ENCODE peak calls at places on chromosomes 3 and 15, in seven cellular contexts. G, Q, D, K, Z, S and W are unnamed samples.

GRCh38 chr3:147960791-147961190 is 551.6 kb downstream of the ZIC1 start:
- DNase-seq in G (no peak), Q (no peak), D (no peak), K (no peak), Z (no peak), S (no peak), W (no peak)

GRCh38 chr3:9012521-9012920 is 49.2 kb upstream of the RAD18 start:
- DNase-seq in G (no peak), Q (no peak), D (no peak), K (no peak), Z (no peak), S (no peak), W (no peak)

GRCh38 chr3:14016900-14017475 is 107.7 kb downstream of the CHCHD4 start:
- DNase-seq in G (no peak), Q (no peak), D (no peak), K (no peak), Z (no peak), S (peak; percentile 26), W (no peak)

GRCh38 chr3:9717563-9717962 is 13.9 kb downstream of the CPNE9 start:
- DNase-seq in G (no peak), Q (no peak), D (no peak), K (no peak), Z (no peak), S (no peak), W (no peak)

GRCh38 chr15:62128916-62129315 is 36.2 kb downstream of the C2CD4B start:
- DNase-seq in G (no peak), Q (no peak), D (no peak), K (no peak), Z (no peak), S (no peak), W (no peak)

GRCh38 chr3:140055032-140055791 is 120.2 kb downstream of the CLSTN2 start:
- DNase-seq in G (no peak), Q (no peak), D (no peak), K (no peak), Z (no peak), S (no peak), W (no peak)

GRCh38 chr3:99647081-99647480 is 8.7 kb downstream of the COL8A1 start:
- DNase-seq in G (no peak), Q (no peak), D (peak; percentile 71), K (peak; percentile 58), Z (no peak), S (no peak), W (no peak)

GRCh38 chr3:24043985-24044384 is 98.9 kb downstream of the NR1D2 start:
- DNase-seq in G (no peak), Q (no peak), D (no peak), K (no peak), Z (no peak), S (no peak), W (no peak)

GRCh38 chr15:99029358-99029871 is 21.8 kb upstream of the PGPEP1L start:
- DNase-seq in G (no peak), Q (no peak), D (no peak), K (no peak), Z (no peak), S (no peak), W (no peak)

GRCh38 chr15:89404023-89404422 is 69.4 kb upstream of the POLG start:
- DNase-seq in G (no peak), Q (no peak), D (no peak), K (no peak), Z (no peak), S (no peak), W (no peak)

GRCh38 chr15:89409184-89409992 is 74.8 kb upstream of the POLG start:
- DNase-seq in G (no peak), Q (peak; percentile 56), D (no peak), K (no peak), Z (no peak), S (no peak), W (no peak)

GRCh38 chr15:89408512-89409183 is 74.0 kb upstream of the POLG start:
- DNase-seq in G (no peak), Q (peak; percentile 27), D (peak; percentile 5), K (no peak), Z (no peak), S (no peak), W (peak; percentile 20)

GRCh38 chr15:89406218-89406716 is 71.6 kb upstream of the POLG start:
- DNase-seq in G (no peak), Q (peak; percentile 30), D (no peak), K (no peak), Z (no peak), S (no peak), W (peak; percentile 24)

GRCh38 chr15:89406756-89407650 is 72.4 kb upstream of the POLG start:
- DNase-seq in G (no peak), Q (peak; percentile 72), D (no peak), K (no peak), Z (no peak), S (no peak), W (peak; percentile 20)
- TF ChIP-seq CTCF in G (no peak), Q (peak; percentile 42), D (no peak), K (peak; percentile 0), Z (no peak), S (no peak), W (no peak)

DNA sequence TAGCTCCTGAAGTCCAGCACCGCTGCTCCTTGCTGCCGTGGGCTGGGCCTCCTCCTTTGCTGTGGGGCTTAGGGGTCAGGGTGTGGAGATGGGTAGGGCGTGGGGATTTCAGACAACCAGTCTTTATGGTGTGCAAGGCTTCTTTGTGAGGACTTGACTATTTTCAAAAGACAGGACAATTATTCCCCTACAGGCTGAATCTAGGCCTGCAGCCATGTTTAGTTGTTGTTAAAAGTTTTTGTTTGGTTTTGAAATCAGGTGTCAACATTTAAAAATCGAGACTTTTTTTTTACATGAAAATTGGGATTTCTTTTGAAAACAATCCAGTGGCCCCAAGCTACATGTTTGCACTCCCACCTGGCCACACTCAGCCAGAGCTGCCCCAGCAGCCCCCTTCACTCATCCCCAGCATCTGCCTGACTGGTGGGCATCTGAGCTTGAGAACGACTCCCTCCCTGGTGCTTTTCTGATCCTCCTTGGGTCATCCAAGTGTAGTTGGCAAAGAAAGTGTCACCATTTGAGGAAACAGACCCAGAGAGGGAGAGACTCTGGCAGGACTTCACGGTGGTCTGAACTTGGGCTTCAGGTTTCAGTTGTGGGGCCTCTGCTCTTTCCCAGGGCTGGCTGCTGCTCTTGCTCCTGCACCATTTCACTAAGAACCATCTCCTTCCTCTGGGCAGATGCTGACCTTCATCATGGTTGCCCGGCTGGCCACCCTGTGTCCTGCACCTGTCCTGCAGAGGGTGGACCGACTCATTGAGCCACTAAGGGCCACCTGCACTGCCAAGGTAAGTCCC is 10.4 kb downstream of the RPL32 start:
- DNase-seq in G (no peak), Q (no peak), D (no peak), K (no peak), Z (no peak), S (no peak), W (no peak)
- TF ChIP-seq CTCF in G (no peak), Q (peak; percentile 24), D (peak; percentile 25), K (peak; percentile 14), Z (no peak), S (peak; percentile 6), W (no peak)

GRCh38 chr3:105813710-105814109 is 55.1 kb downstream of the CBLB start:
- DNase-seq in G (no peak), Q (no peak), D (no peak), K (no peak), Z (no peak), S (no peak), W (no peak)
- TF ChIP-seq CTCF in G (no peak), Q (no peak), D (no peak), K (no peak), Z (no peak), S (no peak), W (no peak)

GRCh38 chr3:107740992-107741896 is 218.5 kb downstream of the BBX start:
- DNase-seq in G (no peak), Q (no peak), D (peak; percentile 54), K (peak; percentile 59), Z (no peak), S (peak; percentile 14), W (no peak)
- TF ChIP-seq CTCF in G (peak; percentile 29), Q (peak; percentile 57), D (peak; percentile 55), K (peak; percentile 31), Z (peak; percentile 71), S (peak; percentile 69), W (peak; percentile 1)

GRCh38 chr15:69160141-69160975 is at the start of gene GLCE:
- DNase-seq in G (peak; percentile 99), Q (peak; percentile 98), D (peak; percentile 92), K (peak; percentile 98), Z (peak; percentile 90), S (peak; percentile 100), W (peak; percentile 98)

GRCh38 chr15:69159805-69160140 is 662 bp upstream of the GLCE start:
- DNase-seq in G (no peak), Q (no peak), D (no peak), K (no peak), Z (no peak), S (no peak), W (no peak)

GRCh38 chr15:69163124-69163669 is 2.8 kb downstream of the GLCE start:
- DNase-seq in G (no peak), Q (no peak), D (no peak), K (no peak), Z (no peak), S (no peak), W (no peak)

GRCh38 chr15:69161878-69162213 is 1.4 kb downstream of the GLCE start:
- DNase-seq in G (no peak), Q (no peak), D (no peak), K (no peak), Z (no peak), S (no peak), W (no peak)

DNA sequence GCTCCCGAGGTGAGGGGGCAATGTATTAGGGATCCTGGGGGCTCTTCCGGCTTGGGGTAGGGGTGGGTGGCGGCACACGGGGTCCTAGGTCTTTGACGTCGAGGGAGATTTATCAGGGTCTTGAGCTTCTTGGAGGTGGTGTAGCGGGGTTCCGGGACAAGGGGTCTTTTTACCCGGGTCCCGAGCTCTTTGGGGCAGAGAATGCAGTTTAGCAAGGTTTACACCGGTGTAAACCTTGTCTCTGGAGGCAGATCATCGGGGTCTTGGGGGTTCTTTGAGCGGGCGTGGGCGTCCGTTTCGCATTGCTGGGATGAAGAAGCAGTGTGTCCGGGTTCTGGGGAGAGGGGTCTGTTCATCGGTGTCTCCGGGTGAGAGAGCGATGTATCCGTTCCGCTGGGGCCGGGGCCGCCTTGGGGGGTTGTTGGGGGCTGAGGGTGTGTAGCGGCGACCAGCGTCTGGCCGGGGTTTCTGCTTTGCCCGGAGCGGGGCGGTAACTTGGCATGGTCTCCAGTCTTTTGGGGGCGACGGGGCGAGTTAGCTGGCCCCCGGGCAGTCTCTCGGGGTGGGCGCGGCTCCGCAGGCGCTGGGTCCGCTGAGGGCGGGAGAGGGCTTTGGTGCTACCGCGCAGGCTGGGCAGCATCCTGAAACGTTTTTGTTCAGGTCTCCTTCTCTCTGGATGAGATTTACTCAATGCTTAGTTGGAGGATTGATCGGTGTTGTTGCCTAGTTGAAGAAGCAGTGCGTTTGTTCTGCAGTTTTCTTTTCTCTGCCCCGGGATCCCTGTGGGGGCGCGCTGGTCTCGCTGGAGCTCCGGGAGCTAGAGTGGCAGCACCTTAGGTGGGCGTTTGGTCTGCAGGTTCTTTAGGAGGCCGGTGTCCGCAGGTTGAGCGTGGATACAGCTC is 792 bp downstream of the GLCE start:
- DNase-seq in G (peak; percentile 31), Q (peak; percentile 65), D (peak; percentile 33), K (peak; percentile 45), Z (no peak), S (peak; percentile 39), W (peak; percentile 41)
- TF ChIP-seq CTCF in G (peak; percentile 23), Q (peak; percentile 37), D (peak; percentile 33), K (peak; percentile 23), Z (no peak), S (peak; percentile 64), W (no peak)